ENCODE peak calls at places on chromosomes 3 and 15, in four cellular contexts. F, Z, N and U are unnamed samples. For H3K4me1 and H3K9me3, the result is how much of the 10 kb centered on the place peaks cover.

GRCh38 chr3:24661060-24661459 is 166.4 kb upstream of the THRB start:
- DNase-seq in N (no peak), F (no peak), Z (no peak), U (no peak)

GRCh38 chr3:94004301-94004910 is 24.0 kb downstream of the STX19 start:
- DNase-seq in F (no peak), Z (no peak), N (peak), U (peak)

GRCh38 chr3:49333091-49333490 is 6.8 kb downstream of the USP4 start:
- DNase-seq in Z (no peak), N (no peak), F (no peak), U (peak)

GRCh38 chr3:136909187-136909586 is 47.2 kb downstream of the NCK1 start:
- DNase-seq in F (no peak), N (no peak), Z (no peak), U (no peak)

GRCh38 chr3:37229740-37230139 is 55.4 kb upstream of the LRRFIP2 start:
- DNase-seq in N (peak), F (no peak), Z (no peak), U (no peak)

GRCh38 chr3:9396301-9396631 is 1.1 kb upstream of the SETD5 start:
- DNase-seq in Z (peak), F (no peak), N (peak), U (peak)

GRCh38 chr3:23644741-23645140 is 161.0 kb upstream of the UBE2E1 start:
- DNase-seq in F (no peak), Z (no peak), N (no peak), U (no peak)

GRCh38 chr15:27482344-27482743 is 511.4 kb downstream of the GABRG3 start:
- DNase-seq in Z (no peak), N (no peak), F (no peak), U (no peak)

GRCh38 chr15:43538091-43538490 is 20.7 kb downstream of the MAP1A start:
- DNase-seq in F (no peak), N (no peak), Z (no peak), U (no peak)

GRCh38 chr15:59550520-59550919 is 61.1 kb upstream of the GCNT3 start:
- DNase-seq in N (no peak), Z (no peak), F (no peak), U (no peak)

GRCh38 chr15:63948436-63948835 is 97.8 kb downstream of the DAPK2 start:
- DNase-seq in N (no peak), F (no peak), Z (no peak), U (no peak)

GRCh38 chr15:27683126-27683525 is 416.0 kb downstream of the OCA2 start:
- DNase-seq in Z (no peak), N (no peak), F (no peak), U (no peak)

GRCh38 chr3:168517514-168518071 is 421.9 kb upstream of the GOLIM4 start:
- DNase-seq in Z (no peak), F (no peak), N (no peak), U (no peak)

GRCh38 chr3:19254189-19254588 is 105.9 kb downstream of the KCNH8 start:
- DNase-seq in F (no peak), N (no peak), Z (no peak), U (no peak)

GRCh38 chr15:94229591-94230365 is 1.6 kb upstream of the MCTP2 start:
- DNase-seq in F (no peak), N (no peak), Z (no peak), U (peak)

GRCh38 chr3:50112462-50112861 is 23.7 kb downstream of the RBM5 start:
- DNase-seq in F (peak), N (no peak), Z (no peak), U (no peak)

GRCh38 chr15:40590635-40591105 is 3.4 kb upstream of the KNL1 start:
- DNase-seq in N (no peak), Z (no peak), F (no peak), U (no peak)

GRCh38 chr15:77358545-77359240 is 61.2 kb downstream of the PEAK1 start:
- DNase-seq in Z (no peak), F (no peak), N (no peak), U (no peak)

GRCh38 chr3:198071602-198072285 is 111.7 kb downstream of the LMLN start:
- DNase-seq in N (peak), Z (peak), F (no peak), U (no peak)

GRCh38 chr3:133857767-133858166 is 37.9 kb downstream of the RAB6B start:
- DNase-seq in F (peak), N (no peak), Z (no peak), U (no peak)

GRCh38 chr15:65414841-65415621 is 7.7 kb downstream of the IGDCC4 start:
- DNase-seq in Z (peak), N (no peak), F (peak), U (no peak)
- H3K4me1 ChIP-seq in Z (under half), N (under half), F (under half), U (under half)

GRCh38 chr3:59857589-59858346 is 807.9 kb upstream of the CFAP20DC start:
- DNase-seq in Z (peak), N (peak), F (peak), U (peak)

GRCh38 chr3:59856921-59857320 is 807.1 kb upstream of the CFAP20DC start:
- DNase-seq in Z (no peak), F (no peak), N (no peak), U (no peak)

GRCh38 chr3:59867185-59868002 is 817.6 kb upstream of the CFAP20DC start:
- DNase-seq in Z (no peak), F (no peak), N (no peak), U (no peak)

GRCh38 chr3:59866076-59866475 is 816.3 kb upstream of the CFAP20DC start:
- DNase-seq in Z (no peak), F (no peak), N (no peak), U (no peak)

GRCh38 chr3:59862686-59863085 is 812.9 kb upstream of the CFAP20DC start:
- DNase-seq in F (no peak), N (no peak), Z (no peak), U (no peak)
- H3K27ac ChIP-seq in F (no peak), N (no peak), Z (no peak), U (no peak)

GRCh38 chr3:47741925-47742324 is 39.8 kb downstream of the SMARCC1 start:
- DNase-seq in N (no peak), F (no peak), Z (no peak), U (no peak)
- H3K9me3 ChIP-seq in N (under half), F (under half), Z (under half), U (under half)

GRCh38 chr3:195542261-195542660 is 864 bp downstream of the PPP1R2 start:
- DNase-seq in Z (no peak), F (no peak), N (peak), U (no peak)
- H3K4me1 ChIP-seq in Z (under half), F (under half), N (under half), U (half or more)

GRCh38 chr15:60801336-60801735 is 322.4 kb upstream of the ICE2 start:
- DNase-seq in F (no peak), N (no peak), Z (no peak), U (no peak)

GRCh38 chr15:60798821-60799220 is 319.9 kb upstream of the ICE2 start:
- DNase-seq in N (no peak), Z (no peak), F (no peak), U (peak)

GRCh38 chr15:60800729-60801072 is 321.8 kb upstream of the ICE2 start:
- DNase-seq in Z (no peak), F (no peak), N (no peak), U (no peak)

GRCh38 chr15:60797444-60798040 is 318.6 kb upstream of the ICE2 start:
- DNase-seq in F (no peak), Z (no peak), N (no peak), U (no peak)

DNA sequence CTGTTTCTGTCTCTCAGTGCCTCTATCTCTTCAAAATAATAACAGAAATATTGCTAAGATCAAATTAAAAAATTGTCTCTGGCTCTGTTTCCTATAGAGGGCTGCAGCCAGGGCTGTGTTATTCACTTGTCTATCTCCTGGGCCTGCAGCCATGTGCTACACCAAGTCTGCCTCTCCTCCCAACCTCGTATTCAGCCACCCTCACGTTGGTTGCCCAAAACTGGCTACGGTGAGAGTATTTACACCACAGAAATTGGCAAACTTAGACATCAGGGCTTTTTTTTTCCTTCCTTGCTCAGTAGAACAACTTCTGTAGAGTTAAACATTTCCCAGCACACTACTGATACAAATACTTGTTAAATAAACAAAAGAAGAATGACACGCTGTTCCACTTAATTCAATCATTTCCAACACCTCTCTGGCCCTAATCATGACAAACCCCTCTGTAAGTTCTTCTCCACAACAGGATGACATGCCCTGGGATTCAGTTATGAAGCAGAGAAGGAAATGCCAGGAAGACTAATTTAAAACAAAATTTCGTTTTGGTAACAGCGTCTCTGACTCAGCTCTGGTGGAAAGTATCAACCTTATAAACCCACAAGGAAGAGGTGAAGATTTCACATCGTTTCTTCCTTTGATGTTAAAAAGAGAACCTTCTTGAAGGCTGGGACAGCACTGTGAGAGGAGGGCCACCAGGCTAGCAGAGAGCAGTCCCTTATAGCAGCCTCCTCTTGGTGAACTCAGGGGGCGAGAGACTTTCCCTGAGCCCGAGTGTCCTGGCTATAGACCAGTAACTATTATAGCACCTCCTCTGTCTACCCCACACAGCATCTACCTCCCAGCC is 321.2 kb upstream of the ICE2 start:
- DNase-seq in F (no peak), N (no peak), Z (no peak), U (peak)
- H3K27ac ChIP-seq in F (no peak), N (no peak), Z (no peak), U (peak)

GRCh38 chr3:621714-622113 is 425.2 kb downstream of the CHL1 start:
- DNase-seq in F (no peak), Z (no peak), N (no peak), U (no peak)

GRCh38 chr3:622314-622713 is 425.8 kb downstream of the CHL1 start:
- DNase-seq in N (no peak), F (no peak), Z (no peak), U (no peak)

DNA sequence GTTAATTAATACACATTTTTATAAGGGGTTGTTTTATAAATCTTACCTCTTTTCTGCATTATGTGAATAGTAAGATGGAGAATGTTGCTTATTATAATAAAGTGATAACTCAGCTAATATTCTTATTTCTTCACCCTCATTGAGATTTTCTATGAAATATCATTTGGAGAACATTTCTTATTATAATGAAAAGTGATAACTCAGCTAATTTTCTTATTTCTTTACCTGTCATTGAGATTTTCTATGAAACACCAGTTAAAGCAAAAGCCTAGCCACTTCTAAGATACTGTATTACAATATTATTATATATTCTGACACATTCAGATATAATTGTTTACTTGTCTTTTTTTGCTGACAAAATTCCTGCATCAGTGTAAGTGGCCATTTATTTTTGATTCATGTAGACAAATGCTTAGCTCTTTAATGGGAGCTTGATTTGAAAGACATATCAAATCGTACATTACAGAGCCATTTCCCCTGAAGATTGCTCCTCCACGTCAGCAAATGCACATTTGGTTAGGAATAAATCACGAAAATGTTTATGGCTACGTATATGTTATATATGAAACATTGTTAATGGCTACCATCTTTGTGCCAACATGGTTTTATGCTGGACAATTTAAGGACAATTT is 427.5 kb downstream of the CHL1 start:
- DNase-seq in Z (no peak), N (no peak), F (no peak), U (no peak)
- H3K9me3 ChIP-seq in Z (under half), N (under half), F (under half), U (under half)

GRCh38 chr3:43995078-43995928 is 246.4 kb upstream of the TOPAZ1 start:
- DNase-seq in N (no peak), F (no peak), Z (no peak), U (no peak)
- H3K4me1 ChIP-seq in N (under half), F (under half), Z (under half), U (under half)

GRCh38 chr3:120180731-120181412 is 86.6 kb upstream of the GSK3B start:
- DNase-seq in Z (no peak), N (no peak), F (no peak), U (no peak)
- H3K27ac ChIP-seq in Z (no peak), N (no peak), F (no peak), U (no peak)

GRCh38 chr3:196995027-196995426 is 26.4 kb upstream of the PIGZ start:
- DNase-seq in F (peak), N (no peak), Z (no peak), U (no peak)

GRCh38 chr3:196997311-196997710 is 28.7 kb upstream of the PIGZ start:
- DNase-seq in F (peak), N (no peak), Z (no peak), U (no peak)

GRCh38 chr3:196995646-196996355 is 27.2 kb upstream of the PIGZ start:
- DNase-seq in Z (no peak), F (peak), N (no peak), U (no peak)

GRCh38 chr3:196998966-196999760 is 30.5 kb downstream of the MELTF start:
- DNase-seq in N (no peak), F (peak), Z (no peak), U (no peak)

DNA sequence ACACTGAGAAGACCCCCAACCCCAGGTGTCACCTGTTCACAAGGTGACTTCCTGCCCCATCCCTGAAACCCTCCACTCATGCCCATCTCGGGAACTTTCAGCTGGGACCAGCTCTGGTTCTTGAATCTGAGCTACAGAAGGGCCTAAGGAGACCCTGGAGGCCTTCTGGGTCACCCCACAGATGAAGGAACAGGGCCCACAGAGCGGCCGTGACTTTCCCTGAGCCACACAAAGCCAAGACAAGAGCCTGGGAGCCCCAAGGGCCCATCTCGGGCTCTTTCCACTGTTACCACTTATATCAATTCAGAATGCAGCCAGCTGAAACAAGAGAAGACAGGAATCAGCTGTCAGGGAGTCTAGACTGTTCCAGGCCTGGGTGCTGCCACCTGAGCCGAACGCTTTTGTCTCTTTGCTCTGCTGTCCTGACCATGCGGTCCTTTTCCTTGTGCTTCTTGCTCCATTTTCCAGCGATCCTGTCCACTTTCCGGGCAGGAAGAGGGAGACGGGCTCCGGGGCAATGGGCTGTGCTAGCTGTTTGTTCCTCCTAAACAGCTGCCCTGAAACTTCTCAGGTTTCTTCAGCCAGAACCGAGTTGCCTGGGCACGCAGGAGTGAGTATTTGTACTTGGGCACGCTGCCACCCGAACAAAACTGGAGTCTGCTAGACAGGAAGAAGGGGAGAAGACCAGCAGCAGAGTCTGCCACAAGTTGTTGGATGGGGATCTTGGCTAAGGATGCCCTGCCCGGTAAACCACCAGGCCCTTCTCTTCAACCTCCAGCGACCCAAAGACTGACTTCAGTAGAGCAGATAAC is 28.0 kb upstream of the PIGZ start:
- DNase-seq in F (peak), N (no peak), Z (no peak), U (no peak)
- H3K9me3 ChIP-seq in F (under half), N (under half), Z (under half), U (under half)

GRCh38 chr3:16429086-16429485 is 84.4 kb downstream of the RFTN1 start:
- DNase-seq in Z (no peak), F (no peak), N (no peak), U (no peak)

GRCh38 chr3:16433701-16434151 is 79.8 kb downstream of the RFTN1 start:
- DNase-seq in N (no peak), F (no peak), Z (no peak), U (no peak)

GRCh38 chr3:16432714-16433113 is 80.8 kb downstream of the RFTN1 start:
- DNase-seq in F (no peak), Z (no peak), N (no peak), U (no peak)

GRCh38 chr3:16427309-16427965 is 86.1 kb downstream of the RFTN1 start:
- DNase-seq in F (no peak), N (no peak), Z (no peak), U (no peak)

GRCh38 chr3:16430717-16431630 is 82.5 kb downstream of the RFTN1 start:
- DNase-seq in Z (no peak), F (no peak), N (no peak), U (no peak)
- H3K4me1 ChIP-seq in Z (under half), F (under half), N (under half), U (under half)